ENCODE peak calls at places on chromosome 3, in six cellular contexts. N is mammary epithelial cell, P is stomach, Q is left ventricle myocardium inferior, E is psoas muscle, Y is body of pancreas. M is an unnamed sample.

GRCh38 chr3:28171962-28172361 is 69.5 kb upstream of the CMC1 start:
- DNase-seq in E (no peak), Q (no peak), P (no peak), Y (no peak), N (no peak), M (no peak)

GRCh38 chr3:137460944-137461343 is 303.2 kb upstream of the SOX14 start:
- DNase-seq in E (no peak), Q (no peak), N (no peak), Y (no peak), P (no peak), M (no peak)

GRCh38 chr3:187628169-187628568 is 42.0 kb downstream of the SST start:
- DNase-seq in N (no peak), Y (no peak), E (no peak), Q (no peak), P (no peak), M (no peak)

GRCh38 chr3:124467980-124468902 is 262.0 kb upstream of the UMPS start:
- DNase-seq in P (peak; percentile 48), Q (no peak), E (no peak), N (peak; percentile 24), Y (peak; percentile 54), M (peak; percentile 76)

GRCh38 chr3:52001443-52001974 is 5.8 kb upstream of the RPL29 start:
- DNase-seq in N (peak; percentile 49), Y (peak; percentile 79), P (peak; percentile 80), E (peak; percentile 77), Q (peak; percentile 77), M (peak; percentile 84)

GRCh38 chr3:172627057-172627809 is 83.6 kb downstream of the NCEH1 start:
- DNase-seq in Y (no peak), N (peak; percentile 37), P (no peak), Q (no peak), E (peak; percentile 25), M (peak; percentile 73)

GRCh38 chr3:126926684-126927404 is 56.1 kb upstream of the PLXNA1 start:
- DNase-seq in E (peak; percentile 80), N (peak; percentile 68), Y (no peak), Q (peak; percentile 69), P (no peak), M (peak; percentile 88)

GRCh38 chr3:71984843-71985594 is 200.1 kb upstream of the PROK2 start:
- DNase-seq in E (no peak), Q (no peak), N (no peak), P (peak; percentile 37), Y (no peak), M (no peak)

GRCh38 chr3:115931581-115931980 is 308.3 kb downstream of the GAP43 start:
- DNase-seq in P (no peak), N (peak; percentile 3), E (no peak), Y (no peak), Q (no peak), M (no peak)

GRCh38 chr3:145721273-145721805 is 439.6 kb downstream of the PLOD2 start:
- DNase-seq in Y (no peak), Q (no peak), E (no peak), P (no peak), N (no peak), M (no peak)

GRCh38 chr3:58189691-58190090 is 21.1 kb downstream of the DNASE1L3 start:
- DNase-seq in E (no peak), P (no peak), N (no peak), Q (no peak), Y (no peak), M (no peak)

GRCh38 chr3:190597291-190597690 is 83.4 kb downstream of the IL1RAP start:
- DNase-seq in Y (no peak), E (no peak), Q (no peak), N (no peak), P (no peak), M (no peak)

GRCh38 chr3:43191116-43191515 is 85.2 kb upstream of the POMGNT2 start:
- DNase-seq in N (no peak), Q (no peak), E (no peak), Y (no peak), P (no peak), M (no peak)

GRCh38 chr3:32009957-32010356 is 28.4 kb downstream of the ZNF860 start:
- DNase-seq in Y (no peak), E (no peak), N (no peak), Q (no peak), P (no peak), M (no peak)

GRCh38 chr3:147411777-147412176 is 2.6 kb downstream of the ZIC1 start:
- DNase-seq in N (no peak), Q (no peak), P (no peak), Y (no peak), E (no peak), M (no peak)
- H3K4me3 ChIP-seq in N (no peak overlapping the region), Q (no peak overlapping the region), P (no peak overlapping the region), Y (no peak overlapping the region), E (peak overlapping the region; percentile 75), M (no peak overlapping the region)

GRCh38 chr3:153250450-153250849 is 88.4 kb downstream of the RAP2B start:
- DNase-seq in P (no peak), Y (no peak), Q (no peak), E (no peak), N (no peak), M (no peak)

GRCh38 chr3:153247331-153248311 is 85.6 kb downstream of the RAP2B start:
- DNase-seq in Q (no peak), Y (no peak), P (no peak), N (no peak), E (no peak), M (peak; percentile 22)

GRCh38 chr3:153244961-153245360 is 82.9 kb downstream of the RAP2B start:
- DNase-seq in P (no peak), E (no peak), Y (no peak), N (no peak), Q (no peak), M (peak; percentile 63)

GRCh38 chr3:153245661-153246060 is 83.6 kb downstream of the RAP2B start:
- DNase-seq in E (no peak), Q (no peak), Y (no peak), N (no peak), P (no peak), M (no peak)

GRCh38 chr3:153246805-153247204 is 84.8 kb downstream of the RAP2B start:
- DNase-seq in E (no peak), Y (no peak), P (no peak), Q (no peak), N (no peak), M (peak; percentile 86)
- H3K4me1 ChIP-seq in E (no peaks in the 10 kb centered on the region), Y (no peaks in the 10 kb centered on the region), P (no peaks in the 10 kb centered on the region), Q (no peaks in the 10 kb centered on the region), N (no peaks in the 10 kb centered on the region), M (peaks cover 10% of the 10 kb centered on the region)

GRCh38 chr3:49673131-49673714 is 928 bp upstream of the APEH start:
- DNase-seq in Y (no peak), E (no peak), Q (no peak), N (peak; percentile 54), P (no peak), M (no peak)

GRCh38 chr3:49673715-49674490 is at the start of gene APEH:
- DNase-seq in P (peak; percentile 98), E (peak; percentile 99), Q (peak; percentile 96), N (peak; percentile 98), Y (peak; percentile 95), M (peak; percentile 99)

GRCh38 chr3:49671291-49672288 is 2.6 kb upstream of the APEH start:
- DNase-seq in E (peak; percentile 59), N (peak; percentile 61), Y (peak; percentile 84), P (peak; percentile 81), Q (peak; percentile 52), M (peak; percentile 85)

GRCh38 chr3:49675912-49676311 is 1.8 kb downstream of the APEH start:
- DNase-seq in E (no peak), Y (no peak), P (no peak), N (no peak), Q (no peak), M (no peak)

DNA sequence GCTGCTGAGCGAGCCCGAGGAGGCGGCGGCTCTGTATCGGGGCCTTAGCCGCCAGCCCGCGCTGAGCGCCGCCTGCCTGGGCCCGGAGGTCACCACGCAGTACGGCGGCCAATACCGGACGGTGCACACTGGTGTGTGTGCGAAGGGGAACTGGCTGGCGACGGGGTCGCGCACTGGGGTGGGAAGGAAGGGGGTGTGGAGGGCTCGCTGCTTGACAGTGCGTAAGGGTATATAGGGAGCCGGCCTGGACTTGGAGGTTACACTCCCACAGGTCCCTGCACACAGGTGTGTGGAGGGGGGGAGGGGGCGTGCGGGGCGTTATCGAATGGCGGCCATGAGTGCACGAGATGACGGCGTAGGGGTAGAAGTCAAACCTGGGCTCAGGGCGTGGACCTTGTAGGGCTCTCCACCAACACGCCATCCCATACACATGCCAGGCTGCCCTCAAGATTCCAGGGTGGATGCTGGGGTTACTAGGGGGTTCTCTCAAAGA is 386 bp downstream of the APEH start:
- DNase-seq in E (no peak), Q (no peak), N (no peak), P (no peak), Y (no peak), M (no peak)
- H3K4me3 ChIP-seq in E (peak overlapping the region; percentile 86), Q (peak overlapping the region; percentile 88), N (peak overlapping the region; percentile 74), P (peak overlapping the region; percentile 86), Y (peak overlapping the region; percentile 98), M (peak overlapping the region; percentile 93)

DNA sequence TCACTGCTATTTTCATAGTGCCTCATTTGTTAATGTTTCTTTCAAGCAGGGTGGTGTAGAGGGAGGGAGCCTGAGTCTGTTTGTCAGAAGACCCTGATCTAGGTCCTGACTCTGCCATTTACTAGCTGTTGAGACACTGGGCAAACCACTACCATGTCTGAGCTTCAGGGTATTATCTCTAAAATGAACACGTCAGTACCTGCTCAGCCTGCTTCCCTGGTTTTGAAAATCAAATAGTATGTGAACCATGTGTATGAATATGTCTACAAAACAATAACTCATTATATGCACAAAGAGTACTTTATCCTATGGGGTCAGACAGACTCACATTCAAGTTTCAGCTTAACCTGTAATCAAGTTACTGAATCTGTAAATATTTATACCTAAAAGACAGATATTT is 25.1 kb downstream of the SYNPR start:
- DNase-seq in Y (no peak), N (peak; percentile 70), E (no peak), Q (no peak), P (no peak), M (no peak)
- H3K4me1 ChIP-seq in Y (no peaks in the 10 kb centered on the region), N (peaks cover 3% of the 10 kb centered on the region), E (no peaks in the 10 kb centered on the region), Q (no peaks in the 10 kb centered on the region), P (no peaks in the 10 kb centered on the region), M (peaks cover 5% of the 10 kb centered on the region)

DNA sequence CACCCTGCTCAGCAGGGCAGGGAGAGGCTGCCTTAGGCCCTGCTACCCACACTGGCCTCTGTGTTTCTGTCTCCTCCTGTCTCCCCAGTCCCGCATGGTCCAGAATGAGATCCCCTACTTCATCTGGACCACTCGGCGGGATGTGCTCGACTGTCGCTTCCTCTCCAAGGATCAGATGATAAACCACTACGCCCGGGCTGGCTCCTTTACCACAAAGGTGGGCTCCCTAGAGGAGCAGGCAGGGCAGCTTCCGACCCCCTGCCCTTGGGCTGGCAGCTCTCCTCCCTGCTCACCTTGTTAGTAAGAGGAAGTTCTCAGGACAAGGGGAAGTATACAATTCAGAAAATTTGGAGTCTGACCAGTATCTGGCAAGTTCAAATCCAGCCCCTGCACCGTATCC is 5.9 kb downstream of the TTLL3 start:
- DNase-seq in Q (no peak), E (no peak), Y (no peak), N (no peak), P (no peak), M (no peak)
- H3K4me3 ChIP-seq in Q (no peak overlapping the region), E (no peak overlapping the region), Y (no peak overlapping the region), N (no peak overlapping the region), P (no peak overlapping the region), M (no peak overlapping the region)